ENCODE peak calls at places on chromosomes 3 and 15, in eight cellular contexts. W is heart left ventricle; G is stimulated activated CD4-positive, alpha-beta T cell treated with anti-CD3 and anti-CD28 coated beads, Interleukin-15, amount 100 ng/mL, for 24 hours; Y is left kidney; T is GM12865; E is posterior cingulate gyrus; H is Calu3; Q is NCI-H1105 treated with DMSO at 0.1 percent for 48 hours. F is an unnamed sample.

GRCh38 chr3:152466784-152467183 is 198.1 kb downstream of the MBNL1 start:
- DNase-seq in Y (peak), W (no peak), Q (no peak), G (no peak), H (no peak), T (peak), E (no peak), F (no peak)

GRCh38 chr3:180973543-180973942 is 16.0 kb downstream of the DNAJC19 start:
- DNase-seq in Y (no peak), Q (no peak), G (no peak), H (no peak), W (no peak), T (peak), E (no peak), F (no peak)

GRCh38 chr15:34038404-34039179 is 412 bp downstream of the AVEN start:
- DNase-seq in Q (peak), T (peak), G (peak), W (peak), E (peak), H (peak), Y (peak), F (peak)

GRCh38 chr15:31398677-31399260 is 72.1 kb downstream of the KLF13 start:
- DNase-seq in E (no peak), T (no peak), W (no peak), G (peak), Y (peak), H (no peak), Q (no peak), F (no peak)

GRCh38 chr3:71069797-71070196 is 513.7 kb downstream of the FOXP1 start:
- DNase-seq in E (peak), H (peak), Q (peak), G (peak), Y (peak), T (peak), W (peak), F (peak)

GRCh38 chr15:82300883-82301282 is 38.3 kb downstream of the SAXO2 start:
- DNase-seq in E (no peak), G (no peak), H (no peak), Q (no peak), W (no peak), Y (no peak), T (no peak), F (no peak)

GRCh38 chr15:44034334-44034733 is 160.7 kb downstream of the FRMD5 start:
- DNase-seq in W (no peak), Y (no peak), E (no peak), T (no peak), Q (no peak), H (no peak), G (no peak), F (no peak)

GRCh38 chr3:116440196-116440595 is 5.1 kb downstream of the LSAMP start:
- DNase-seq in H (no peak), T (no peak), Y (no peak), G (no peak), W (no peak), Q (no peak), E (no peak), F (no peak)

GRCh38 chr3:139108253-139108969 is 63.7 kb upstream of the PRR23C start:
- DNase-seq in W (no peak), E (no peak), T (no peak), Y (no peak), Q (no peak), H (no peak), G (no peak), F (no peak)

GRCh38 chr15:72231847-72232461 is 964 bp upstream of the PKM start:
- DNase-seq in E (no peak), G (peak), W (peak), Q (peak), T (peak), H (peak), Y (peak), F (peak)

GRCh38 chr3:177657243-177657642 is 460.0 kb upstream of the TBL1XR1 start:
- DNase-seq in H (no peak), W (no peak), G (no peak), Y (no peak), T (no peak), Q (peak), E (no peak), F (no peak)

GRCh38 chr3:27089063-27089462 is 280.1 kb downstream of the NEK10 start:
- DNase-seq in H (no peak), W (peak), G (no peak), Y (peak), Q (no peak), T (no peak), E (no peak), F (no peak)

GRCh38 chr3:183895296-183895695 is 10.6 kb upstream of the PARL start:
- DNase-seq in E (no peak), G (peak), Y (peak), T (peak), H (peak), W (no peak), Q (peak), F (peak)

GRCh38 chr3:16031434-16031833 is 143.0 kb upstream of the GALNT15 start:
- DNase-seq in Q (no peak), T (no peak), E (no peak), W (no peak), Y (no peak), G (no peak), H (no peak), F (no peak)

GRCh38 chr3:119620899-119621298 is 23.2 kb downstream of the PLA1A start:
- DNase-seq in E (no peak), T (no peak), G (no peak), Q (no peak), W (no peak), H (no peak), Y (no peak), F (no peak)

GRCh38 chr3:105944281-105944680 is 75.5 kb upstream of the CBLB start:
- DNase-seq in G (no peak), H (no peak), Q (no peak), W (no peak), Y (no peak), E (no peak), T (no peak), F (no peak)

GRCh38 chr3:195777975-195778374 is 33.8 kb downstream of the MUC4 start:
- DNase-seq in G (no peak), H (no peak), Q (no peak), E (no peak), W (no peak), T (no peak), Y (no peak), F (no peak)

GRCh38 chr3:44883999-44884431 is 9.6 kb downstream of the TGM4 start:
- DNase-seq in E (no peak), Q (no peak), Y (no peak), H (peak), T (no peak), W (no peak), G (no peak), F (no peak)

GRCh38 chr3:112390783-112391641 is 58.1 kb downstream of the CD200 start:
- DNase-seq in H (peak), E (peak), G (no peak), Q (no peak), T (peak), Y (peak), W (no peak), F (peak)

GRCh38 chr3:5994651-5995050 is 807.1 kb downstream of the EDEM1 start:
- DNase-seq in E (no peak), Q (no peak), Y (no peak), T (no peak), W (no peak), G (no peak), H (no peak), F (no peak)

GRCh38 chr3:194006-194405 is 2.6 kb upstream of the CHL1 start:
- DNase-seq in G (no peak), E (no peak), Q (no peak), T (no peak), W (no peak), Y (no peak), H (no peak), F (no peak)

GRCh38 chr3:170128977-170129431 is 52.5 kb downstream of the PHC3 start:
- DNase-seq in G (peak), E (no peak), H (no peak), Q (no peak), W (no peak), Y (no peak), T (peak), F (peak)

GRCh38 chr3:61715886-61716527 is 154.6 kb downstream of the PTPRG start:
- DNase-seq in Y (no peak), Q (no peak), W (no peak), T (no peak), G (no peak), H (no peak), E (no peak), F (no peak)

GRCh38 chr3:100506355-100506754 is 13.9 kb downstream of the TMEM45A start:
- DNase-seq in G (no peak), E (no peak), W (no peak), Y (no peak), H (no peak), T (no peak), Q (no peak), F (no peak)

GRCh38 chr3:100429187-100429586 is 27.8 kb downstream of the LNP1 start:
- DNase-seq in E (no peak), G (no peak), Q (no peak), W (no peak), Y (no peak), H (no peak), T (no peak), F (no peak)

GRCh38 chr3:170220871-170221270 is 1.4 kb upstream of the PRKCI start:
- DNase-seq in T (no peak), G (no peak), H (no peak), E (no peak), W (no peak), Y (no peak), Q (no peak), F (no peak)

GRCh38 chr3:9746330-9746729 is 3.4 kb upstream of the OGG1 start:
- DNase-seq in Q (no peak), T (no peak), Y (no peak), W (no peak), G (no peak), E (no peak), H (no peak), F (no peak)

GRCh38 chr3:32934150-32934742 is 17.2 kb upstream of the CCR4 start:
- DNase-seq in H (peak), Q (no peak), G (peak), Y (peak), T (peak), W (no peak), E (no peak), F (no peak)

GRCh38 chr3:146803746-146804145 is 198.6 kb upstream of the PLSCR5 start:
- DNase-seq in T (no peak), G (no peak), H (no peak), W (no peak), Q (no peak), Y (peak), E (no peak), F (no peak)

GRCh38 chr15:43777293-43777819 is 590 bp upstream of the ELL3 start:
- DNase-seq in W (peak), H (peak), Q (peak), T (peak), E (peak), G (peak), Y (peak), F (peak)

GRCh38 chr3:24529210-24529609 is 34.6 kb upstream of the THRB start:
- DNase-seq in W (no peak), G (no peak), Y (no peak), H (no peak), E (no peak), T (no peak), Q (no peak), F (no peak)

GRCh38 chr3:53570709-53571108 is 76.3 kb downstream of the CACNA1D start:
- DNase-seq in W (no peak), Q (no peak), E (no peak), Y (no peak), G (no peak), T (no peak), H (peak), F (no peak)

GRCh38 chr3:129417354-129417753 is 11.1 kb downstream of the EFCAB12 start:
- DNase-seq in Y (peak), G (no peak), W (no peak), T (no peak), E (no peak), H (no peak), Q (no peak), F (no peak)